ENCODE peak calls at places on chromosomes 6 and 20, in eight cellular contexts. Z is HCT116; G is fibroblast of lung; V is stomach; A is lung; L is CD4-positive, alpha-beta T cell; W is uterus; O is heart right ventricle. Q is an unnamed sample.

GRCh38 chr6:145651988-145652387 is 83.3 kb downstream of the EPM2A start:
- DNase-seq in Z (no peak), G (no peak), V (no peak), A (no peak), L (no peak), W (no peak), O (no peak), Q (no peak)

GRCh38 chr6:135269399-135270005 is 88.4 kb downstream of the MYB start:
- DNase-seq in Z (no peak), G (no peak), V (peak; percentile 30), A (no peak), L (no peak), W (no peak), O (no peak), Q (peak; percentile 84)

GRCh38 chr6:170083236-170084051 is 207.4 kb downstream of the DLL1 start:
- DNase-seq in Z (no peak), G (no peak), V (peak; percentile 23), A (no peak), L (no peak), W (no peak), O (no peak), Q (peak; percentile 6)

GRCh38 chr20:41276317-41276751 is 41.2 kb downstream of the ZHX3 start:
- DNase-seq in Z (no peak), G (no peak), V (no peak), A (no peak), L (no peak), W (no peak), O (no peak), Q (no peak)

GRCh38 chr20:63230800-63231268 is 4.9 kb upstream of the BIRC7 start:
- DNase-seq in Z (no peak), G (peak; percentile 73), V (peak; percentile 57), A (no peak), L (no peak), W (peak; percentile 40), O (peak; percentile 47), Q (peak; percentile 32)

GRCh38 chr6:16163066-16163465 is 34.2 kb downstream of the MYLIP start:
- DNase-seq in Z (no peak), G (no peak), V (no peak), A (no peak), L (no peak), W (no peak), O (no peak), Q (no peak)

GRCh38 chr6:68533339-68533795 is 101.7 kb upstream of the ADGRB3 start:
- DNase-seq in Z (no peak), G (no peak), V (no peak), A (no peak), L (no peak), W (no peak), O (no peak), Q (no peak)

GRCh38 chr6:89215391-89215790 is 1.8 kb downstream of the GABRR1 start:
- DNase-seq in Z (no peak), G (no peak), V (no peak), A (no peak), L (no peak), W (no peak), O (no peak), Q (no peak)

GRCh38 chr6:135222623-135223022 is 41.5 kb downstream of the MYB start:
- DNase-seq in Z (no peak), G (no peak), V (no peak), A (no peak), L (no peak), W (no peak), O (no peak), Q (no peak)

GRCh38 chr20:43800186-43800585 is 73.4 kb upstream of the GTSF1L start:
- DNase-seq in Z (no peak), G (no peak), V (no peak), A (no peak), L (no peak), W (no peak), O (no peak), Q (no peak)

GRCh38 chr6:77561768-77562314 is 91.0 kb upstream of the MEI4 start:
- DNase-seq in Z (no peak), G (no peak), V (no peak), A (no peak), L (no peak), W (no peak), O (no peak), Q (no peak)

GRCh38 chr6:38078671-38079070 is 259.1 kb downstream of the ZFAND3 start:
- DNase-seq in Z (no peak), G (peak; percentile 18), V (no peak), A (no peak), L (no peak), W (no peak), O (no peak), Q (no peak)

GRCh38 chr20:36959242-36959641 is 7.7 kb upstream of the SAMHD1 start:
- DNase-seq in Z (no peak), G (no peak), V (no peak), A (no peak), L (no peak), W (no peak), O (no peak), Q (no peak)

GRCh38 chr20:10505320-10506226 is 70.5 kb downstream of the SLX4IP start:
- DNase-seq in Z (no peak), G (no peak), V (no peak), A (peak; percentile 44), L (no peak), W (peak; percentile 64), O (no peak), Q (peak; percentile 38)

GRCh38 chr6:20876016-20876415 is 341.8 kb downstream of the CDKAL1 start:
- DNase-seq in Z (no peak), G (peak; percentile 86), V (no peak), A (no peak), L (no peak), W (no peak), O (no peak), Q (no peak)

GRCh38 chr20:41168281-41169183 is 31.2 kb downstream of the PLCG1 start:
- DNase-seq in Z (no peak), G (no peak), V (no peak), A (no peak), L (no peak), W (no peak), O (no peak), Q (peak; percentile 4)

GRCh38 chr20:58246346-58246745 is 17.9 kb upstream of the ANKRD60 start:
- DNase-seq in Z (no peak), G (peak; percentile 17), V (no peak), A (no peak), L (no peak), W (no peak), O (no peak), Q (no peak)

GRCh38 chr6:81981812-81982211 is 229.3 kb upstream of the TENT5A start:
- DNase-seq in Z (peak; percentile 43), G (peak; percentile 90), V (no peak), A (no peak), L (no peak), W (no peak), O (no peak), Q (no peak)

GRCh38 chr20:50187403-50188051 is 3.1 kb upstream of the CEBPB start:
- DNase-seq in Z (no peak), G (peak; percentile 62), V (no peak), A (peak; percentile 48), L (no peak), W (peak; percentile 59), O (no peak), Q (peak; percentile 59)

GRCh38 chr6:138815797-138816528 is 20.1 kb downstream of the ECT2L start:
- DNase-seq in Z (peak; percentile 56), G (peak; percentile 66), V (no peak), A (no peak), L (no peak), W (no peak), O (no peak), Q (no peak)

GRCh38 chr20:47781631-47782030 is 3.6 kb downstream of the SULF2 start:
- DNase-seq in Z (no peak), G (no peak), V (no peak), A (no peak), L (no peak), W (no peak), O (no peak), Q (no peak)

GRCh38 chr6:157289764-157290163 is 33.6 kb downstream of the TMEM242 start:
- DNase-seq in Z (no peak), G (no peak), V (no peak), A (no peak), L (no peak), W (no peak), O (no peak), Q (no peak)

GRCh38 chr6:166687070-166687469 is 60.0 kb upstream of the RPS6KA2 start:
- DNase-seq in Z (no peak), G (no peak), V (no peak), A (no peak), L (no peak), W (no peak), O (no peak), Q (no peak)
- H3K27ac ChIP-seq in Z (no peak overlapping the region), G (no peak overlapping the region), V (no peak overlapping the region), A (no peak overlapping the region), L (no peak overlapping the region), W (no peak overlapping the region), O (no peak overlapping the region), Q (no peak overlapping the region)

GRCh38 chr20:55792049-55792448 is 213.3 kb downstream of the CBLN4 start:
- DNase-seq in Z (no peak), G (no peak), V (no peak), A (no peak), L (no peak), W (no peak), O (no peak), Q (no peak)

GRCh38 chr20:55790178-55790577 is 215.1 kb downstream of the CBLN4 start:
- DNase-seq in Z (no peak), G (no peak), V (no peak), A (no peak), L (no peak), W (no peak), O (no peak), Q (no peak)

GRCh38 chr20:55793986-55794385 is 211.3 kb downstream of the CBLN4 start:
- DNase-seq in Z (no peak), G (no peak), V (no peak), A (no peak), L (no peak), W (no peak), O (no peak), Q (no peak)
- H3K9me3 ChIP-seq in Z (peaks cover 9% of the 10 kb centered on the region), G (no peaks in the 10 kb centered on the region), V (no peaks in the 10 kb centered on the region), A (no peaks in the 10 kb centered on the region), L (no peaks in the 10 kb centered on the region), W (no peaks in the 10 kb centered on the region), O (no peaks in the 10 kb centered on the region), Q (no peaks in the 10 kb centered on the region)

DNA sequence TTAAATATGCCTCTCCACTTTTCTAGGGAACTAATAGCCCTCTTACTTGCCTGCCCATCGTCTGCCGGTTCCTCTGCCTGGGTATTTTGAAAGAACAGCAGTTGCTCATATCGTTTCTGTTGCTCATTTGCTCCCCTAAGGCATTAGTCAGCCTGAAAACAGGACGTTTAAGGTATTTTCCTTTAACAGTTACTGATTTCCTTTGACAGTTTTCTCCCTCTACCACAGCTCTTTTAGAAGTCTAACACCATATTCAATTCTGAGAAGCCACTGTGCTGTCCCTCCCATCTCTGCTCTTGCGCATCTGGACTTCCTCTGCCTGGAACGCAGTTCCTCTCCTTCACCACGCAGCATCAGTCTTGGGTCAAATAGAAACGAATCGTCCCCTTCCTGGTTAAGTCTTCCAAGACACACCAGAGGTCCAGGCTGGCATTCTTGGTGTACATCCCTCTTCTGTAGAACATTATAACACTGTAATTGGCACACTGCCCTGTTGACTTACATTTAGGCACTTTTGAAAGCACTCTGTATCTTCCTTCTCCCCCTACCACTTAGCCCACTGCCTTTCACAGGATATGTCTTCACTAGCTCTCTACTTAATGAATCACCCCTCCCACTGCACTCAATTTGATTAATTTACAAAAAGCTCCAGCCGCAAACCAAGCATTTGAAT is 141.0 kb upstream of the CARMIL1 start:
- DNase-seq in Z (no peak), G (peak; percentile 75), V (peak; percentile 51), A (peak; percentile 52), L (peak; percentile 35), W (peak; percentile 61), O (peak; percentile 76), Q (peak; percentile 70)
- H3K27ac ChIP-seq in Z (no peak overlapping the region), G (peak overlapping the region; percentile 89), V (peak overlapping the region; percentile 93), A (peak overlapping the region; percentile 95), L (peak overlapping the region; percentile 71), W (peak overlapping the region; percentile 92), O (peak overlapping the region; percentile 89), Q (peak overlapping the region; percentile 91)

GRCh38 chr6:143976834-143977354 is 31.2 kb downstream of the PLAGL1 start:
- DNase-seq in Z (no peak), G (no peak), V (no peak), A (no peak), L (no peak), W (no peak), O (no peak), Q (no peak)
- H3K9me3 ChIP-seq in Z (no peaks in the 10 kb centered on the region), G (no peaks in the 10 kb centered on the region), V (no peaks in the 10 kb centered on the region), A (no peaks in the 10 kb centered on the region), L (no peaks in the 10 kb centered on the region), W (no peaks in the 10 kb centered on the region), O (peaks cover 8% of the 10 kb centered on the region), Q (no peaks in the 10 kb centered on the region)